ENCODE peak calls at places on chromosomes 16 and 17, in six cellular contexts. One of them, this sample, is unnamed. For H3K36me3, the result is how much of the 10 kb centered on the place peaks cover.

GRCh38 chr17:44493339-44493738 is 9.9 kb downstream of the GPATCH8 start:
- DNase-seq in SK-N-SH: no peak
- DNase-seq in thyroid gland: no peak
- DNase-seq in astrocyte: no peak
- DNase-seq in H1: no peak
- DNase-seq in Karpas-422: no peak
- DNase-seq in this sample: no peak

GRCh38 chr17:78753316-78754250 is 28.5 kb downstream of the CYTH1 start:
- DNase-seq in SK-N-SH: no peak
- DNase-seq in thyroid gland: no peak
- DNase-seq in astrocyte: no peak
- DNase-seq in H1: no peak
- DNase-seq in Karpas-422: no peak
- DNase-seq in this sample: no peak

GRCh38 chr17:76772842-76773521 is 35.1 kb downstream of the MFSD11 start:
- DNase-seq in SK-N-SH: peak
- DNase-seq in thyroid gland: no peak
- DNase-seq in astrocyte: peak
- DNase-seq in H1: no peak
- DNase-seq in Karpas-422: no peak
- DNase-seq in this sample: no peak

GRCh38 chr16:24146523-24146922 is 109.6 kb upstream of the CACNG3 start:
- DNase-seq in SK-N-SH: no peak
- DNase-seq in thyroid gland: no peak
- DNase-seq in astrocyte: peak
- DNase-seq in H1: no peak
- DNase-seq in Karpas-422: no peak
- DNase-seq in this sample: no peak

GRCh38 chr17:8836821-8837426 is 30.6 kb downstream of the PIK3R6 start:
- DNase-seq in SK-N-SH: no peak
- DNase-seq in thyroid gland: no peak
- DNase-seq in astrocyte: no peak
- DNase-seq in H1: no peak
- DNase-seq in Karpas-422: no peak
- DNase-seq in this sample: no peak

GRCh38 chr16:18047761-18048160 is 288.8 kb downstream of the NPIPA8 start:
- DNase-seq in SK-N-SH: no peak
- DNase-seq in thyroid gland: no peak
- DNase-seq in astrocyte: no peak
- DNase-seq in H1: no peak
- DNase-seq in Karpas-422: no peak
- DNase-seq in this sample: no peak

GRCh38 chr17:11251561-11252107 is 10.6 kb downstream of the SHISA6 start:
- DNase-seq in SK-N-SH: no peak
- DNase-seq in thyroid gland: peak
- DNase-seq in astrocyte: no peak
- DNase-seq in H1: no peak
- DNase-seq in Karpas-422: no peak
- DNase-seq in this sample: peak

GRCh38 chr17:10156579-10157488 is 41.6 kb downstream of the GAS7 start:
- DNase-seq in SK-N-SH: no peak
- DNase-seq in thyroid gland: no peak
- DNase-seq in astrocyte: no peak
- DNase-seq in H1: no peak
- DNase-seq in Karpas-422: peak
- DNase-seq in this sample: no peak

GRCh38 chr16:68022278-68022727 is 729 bp downstream of the DDX28 start:
- DNase-seq in SK-N-SH: no peak
- DNase-seq in thyroid gland: no peak
- DNase-seq in astrocyte: no peak
- DNase-seq in H1: no peak
- DNase-seq in Karpas-422: no peak
- DNase-seq in this sample: no peak

GRCh38 chr16:14303654-14304394 is 232.7 kb downstream of the MRTFB start:
- DNase-seq in SK-N-SH: no peak
- DNase-seq in thyroid gland: no peak
- DNase-seq in astrocyte: no peak
- DNase-seq in H1: no peak
- DNase-seq in Karpas-422: peak
- DNase-seq in this sample: peak

GRCh38 chr16:23510154-23510914 is at the start of gene GGA2:
- DNase-seq in SK-N-SH: peak
- DNase-seq in thyroid gland: peak
- DNase-seq in astrocyte: peak
- DNase-seq in H1: no peak
- DNase-seq in Karpas-422: peak
- DNase-seq in this sample: peak

DNA sequence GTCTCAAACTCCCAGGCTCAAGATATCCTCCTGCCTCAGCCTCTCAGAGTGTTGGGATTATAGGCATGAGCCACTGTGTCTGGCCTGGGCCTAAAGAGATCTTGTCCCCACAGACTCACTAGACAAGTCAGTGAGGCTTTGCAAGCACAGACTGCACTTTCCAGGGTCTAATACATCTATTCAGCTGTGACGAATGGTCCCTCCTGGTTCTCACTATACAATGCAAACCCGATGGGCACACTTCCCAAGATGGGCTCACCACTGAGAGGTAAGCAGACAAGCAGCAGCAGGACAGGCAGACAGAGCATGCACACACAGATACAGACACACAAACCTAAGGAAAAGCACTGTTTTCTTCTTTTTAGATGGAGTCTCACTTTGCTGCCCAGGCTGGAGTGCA is 8.8 kb downstream of the MBTPS1 start:
- DNase-seq in SK-N-SH: no peak
- DNase-seq in thyroid gland: peak
- DNase-seq in astrocyte: no peak
- DNase-seq in H1: no peak
- DNase-seq in Karpas-422: no peak
- DNase-seq in this sample: no peak
- H3K36me3 ChIP-seq in SK-N-SH: under half
- H3K36me3 ChIP-seq in thyroid gland: under half
- H3K36me3 ChIP-seq in astrocyte: under half
- H3K36me3 ChIP-seq in H1: under half
- H3K36me3 ChIP-seq in Karpas-422: under half
- H3K36me3 ChIP-seq in this sample: under half

GRCh38 chr16:70511833-70512232 is 11.5 kb downstream of the COG4 start:
- DNase-seq in SK-N-SH: no peak
- DNase-seq in thyroid gland: no peak
- DNase-seq in astrocyte: no peak
- DNase-seq in H1: no peak
- DNase-seq in Karpas-422: no peak
- DNase-seq in this sample: no peak

GRCh38 chr16:70512456-70512855 is 10.9 kb downstream of the COG4 start:
- DNase-seq in SK-N-SH: no peak
- DNase-seq in thyroid gland: no peak
- DNase-seq in astrocyte: peak
- DNase-seq in H1: no peak
- DNase-seq in Karpas-422: no peak
- DNase-seq in this sample: no peak

GRCh38 chr16:70510216-70510615 is 13.1 kb downstream of the COG4 start:
- DNase-seq in SK-N-SH: no peak
- DNase-seq in thyroid gland: no peak
- DNase-seq in astrocyte: no peak
- DNase-seq in H1: no peak
- DNase-seq in Karpas-422: no peak
- DNase-seq in this sample: no peak

DNA sequence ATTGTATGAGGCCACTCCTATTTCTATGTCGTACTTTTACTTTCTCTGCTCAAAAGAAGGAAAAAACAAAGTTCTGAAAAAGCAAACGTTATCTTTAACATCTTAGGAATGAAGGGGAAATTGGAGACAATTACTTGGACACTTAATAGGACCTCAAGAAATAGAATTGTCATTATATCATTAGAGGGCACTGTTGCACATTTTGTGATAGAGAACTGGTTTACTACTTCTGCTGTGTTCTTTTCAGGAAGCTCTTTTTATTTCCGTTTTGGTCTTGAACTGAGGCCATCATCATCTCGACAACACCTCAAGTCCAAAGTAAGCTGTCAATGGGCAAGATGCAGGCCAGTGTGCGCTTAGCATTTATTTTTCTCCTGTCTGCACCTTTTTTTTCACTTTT is 14.6 kb downstream of the COG4 start:
- DNase-seq in SK-N-SH: no peak
- DNase-seq in thyroid gland: no peak
- DNase-seq in astrocyte: no peak
- DNase-seq in H1: no peak
- DNase-seq in Karpas-422: peak
- DNase-seq in this sample: no peak
- H3K36me3 ChIP-seq in SK-N-SH: under half
- H3K36me3 ChIP-seq in thyroid gland: half or more
- H3K36me3 ChIP-seq in astrocyte: under half
- H3K36me3 ChIP-seq in H1: under half
- H3K36me3 ChIP-seq in Karpas-422: under half
- H3K36me3 ChIP-seq in this sample: under half

DNA sequence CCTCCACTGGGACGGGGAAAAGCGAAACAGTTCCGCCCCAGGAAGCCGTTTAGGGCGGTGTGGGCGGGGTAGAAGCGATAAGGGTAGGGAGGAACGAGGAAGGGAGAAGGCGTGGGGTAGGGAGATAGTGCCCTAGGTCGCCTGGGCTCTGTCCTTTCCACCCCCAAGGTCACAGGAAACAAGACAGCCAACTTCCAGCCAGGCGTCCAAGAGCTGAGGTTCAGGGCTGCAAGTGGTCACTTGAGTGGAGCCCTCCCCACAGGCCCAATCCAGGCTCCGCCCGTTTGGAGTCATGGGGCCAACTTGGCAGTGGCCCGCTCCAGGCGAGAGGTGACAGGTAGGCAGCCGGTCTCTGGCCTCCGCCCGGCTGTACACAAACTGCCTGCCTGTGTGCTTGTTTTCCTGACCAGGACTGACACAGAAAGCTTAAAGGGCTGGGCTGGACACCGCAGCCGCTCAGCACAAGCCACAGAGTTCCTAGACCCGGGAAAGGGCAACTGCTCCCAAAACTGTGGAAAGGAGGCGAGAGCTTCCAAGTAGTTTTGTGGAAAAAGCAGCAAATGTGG is at the start of gene RILP:
- DNase-seq in SK-N-SH: no peak
- DNase-seq in thyroid gland: peak
- DNase-seq in astrocyte: no peak
- DNase-seq in H1: no peak
- DNase-seq in Karpas-422: peak
- DNase-seq in this sample: peak
- H3K36me3 ChIP-seq in SK-N-SH: under half
- H3K36me3 ChIP-seq in thyroid gland: under half
- H3K36me3 ChIP-seq in astrocyte: under half
- H3K36me3 ChIP-seq in H1: under half
- H3K36me3 ChIP-seq in Karpas-422: under half
- H3K36me3 ChIP-seq in this sample: under half

DNA sequence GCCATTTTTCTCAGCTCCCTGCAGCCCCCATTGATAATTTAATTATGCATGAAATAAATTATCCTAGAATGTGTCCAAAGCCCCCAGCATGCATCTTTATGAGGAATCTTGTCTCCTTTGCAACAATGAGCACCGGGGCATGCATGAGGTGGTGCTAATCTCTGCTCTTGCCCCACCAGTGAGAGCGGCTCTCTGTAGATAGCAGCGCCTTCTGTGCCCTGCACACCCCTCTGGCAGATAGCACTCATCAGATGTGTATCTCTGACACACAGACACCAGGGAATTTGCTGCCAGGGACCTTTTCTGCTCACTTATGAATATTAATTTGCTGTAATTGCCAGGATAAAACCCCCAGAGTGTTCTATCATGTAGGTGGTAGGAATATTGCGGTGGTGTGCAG is 140.3 kb upstream of the CDC42EP4 start:
- DNase-seq in SK-N-SH: peak
- DNase-seq in thyroid gland: no peak
- DNase-seq in astrocyte: no peak
- DNase-seq in H1: no peak
- DNase-seq in Karpas-422: no peak
- DNase-seq in this sample: no peak
- H3K36me3 ChIP-seq in SK-N-SH: under half
- H3K36me3 ChIP-seq in thyroid gland: under half
- H3K36me3 ChIP-seq in astrocyte: under half
- H3K36me3 ChIP-seq in H1: under half
- H3K36me3 ChIP-seq in Karpas-422: under half
- H3K36me3 ChIP-seq in this sample: under half

GRCh38 chr16:58563235-58563634 is 47.9 kb downstream of the SETD6 start:
- DNase-seq in SK-N-SH: no peak
- DNase-seq in thyroid gland: no peak
- DNase-seq in astrocyte: peak
- DNase-seq in H1: no peak
- DNase-seq in Karpas-422: no peak
- DNase-seq in this sample: no peak
- H3K36me3 ChIP-seq in SK-N-SH: half or more
- H3K36me3 ChIP-seq in thyroid gland: under half
- H3K36me3 ChIP-seq in astrocyte: under half
- H3K36me3 ChIP-seq in H1: under half
- H3K36me3 ChIP-seq in Karpas-422: half or more
- H3K36me3 ChIP-seq in this sample: under half

This sample was measured in H7.